ENCODE peak calls at places on chromosomes 4 and X, in nine cellular contexts. X, J, O, B, I, E, M, R and L are unnamed samples.
A peak's percentile ranks its signal among the peaks of the same experiment; 100 is the strongest.

GRCh38 chrX:44506688-44507087 is 36.0 kb downstream of the FUNDC1 start:
- DNase-seq in E (no peak), I (no peak), J (no peak), O (no peak), R (no peak), B (no peak), M (no peak), X (no peak), L (no peak)

GRCh38 chr4:82553020-82553419 is 8.8 kb downstream of the TMEM150C start:
- DNase-seq in R (no peak), E (no peak), X (no peak), M (no peak), B (no peak), O (no peak), I (no peak), J (no peak), L (no peak)

GRCh38 chr4:10889819-10890218 is 205.3 kb upstream of the CLNK start:
- DNase-seq in E (no peak), M (no peak), O (no peak), I (no peak), B (no peak), J (no peak), R (no peak), X (no peak), L (no peak)

GRCh38 chrX:131763674-131764073 is 219.8 kb downstream of the OR13H1 start:
- DNase-seq in O (no peak), E (no peak), M (peak; percentile 85), I (no peak), J (peak; percentile 58), B (peak; percentile 46), X (no peak), R (no peak), L (no peak)

GRCh38 chrX:2311483-2311882 is 189.3 kb downstream of the DHRSX start:
- DNase-seq in J (no peak), X (no peak), R (no peak), M (no peak), B (peak; percentile 27), O (no peak), I (no peak), E (no peak), L (no peak)

GRCh38 chr4:8685831-8686230 is 93.3 kb downstream of the CPZ start:
- DNase-seq in E (no peak), J (no peak), X (no peak), I (no peak), B (no peak), O (no peak), M (no peak), R (no peak), L (no peak)

GRCh38 chr4:12993923-12994322 is 490.2 kb downstream of the RAB28 start:
- DNase-seq in E (no peak), X (no peak), B (no peak), J (no peak), I (no peak), O (no peak), R (no peak), M (no peak), L (no peak)

GRCh38 chr4:168790898-168791297 is 219.2 kb downstream of the CBR4 start:
- DNase-seq in O (no peak), J (no peak), M (no peak), E (no peak), X (no peak), R (no peak), I (no peak), B (no peak), L (no peak)

GRCh38 chr4:138021116-138021820 is 220.9 kb downstream of the SLC7A11 start:
- DNase-seq in J (no peak), B (no peak), O (no peak), M (no peak), R (no peak), X (no peak), I (no peak), E (no peak), L (peak; percentile 22)

GRCh38 chr4:60443796-60444195 is 756.3 kb upstream of the ADGRL3 start:
- DNase-seq in X (no peak), O (no peak), M (no peak), J (no peak), R (no peak), B (no peak), I (no peak), E (no peak), L (no peak)

GRCh38 chr4:88860594-88860993 is 163.0 kb upstream of the NAP1L5 start:
- DNase-seq in O (no peak), B (peak; percentile 50), E (no peak), R (no peak), I (no peak), J (no peak), M (peak; percentile 32), X (no peak), L (no peak)

GRCh38 chr4:40672528-40673522 is 43.2 kb upstream of the RBM47 start:
- DNase-seq in B (peak; percentile 100), M (peak; percentile 99), J (peak; percentile 15), I (peak; percentile 99), E (no peak), X (peak; percentile 97), R (no peak), O (no peak), L (peak; percentile 38)

GRCh38 chr4:184899261-184900134 is 73.7 kb upstream of the ACSL1 start:
- DNase-seq in M (peak; percentile 8), J (peak; percentile 34), X (no peak), I (peak; percentile 29), B (no peak), O (peak; percentile 90), E (no peak), R (no peak), L (peak; percentile 2)

GRCh38 chrX:137194164-137194563 is 160.4 kb upstream of the GPR101 start:
- DNase-seq in B (no peak), R (no peak), E (no peak), J (no peak), O (no peak), X (peak; percentile 1), M (peak; percentile 21), I (peak; percentile 6), L (no peak)

GRCh38 chr4:37890501-37891220 is at the start of gene TBC1D1:
- DNase-seq in O (peak; percentile 91), X (no peak), B (no peak), R (no peak), J (peak; percentile 70), I (peak; percentile 15), M (no peak), E (peak; percentile 15), L (peak; percentile 44)
- TF ChIP-seq CTCF in O (no peak), X (no peak), B (no peak), R (no peak), J (peak; percentile 28), I (no peak), M (no peak), E (no peak), L (no peak)

GRCh38 chr4:108762559-108763225 is at the start of gene ETNPPL:
- DNase-seq in I (peak; percentile 3), M (no peak), X (no peak), B (no peak), R (no peak), E (peak; percentile 1), O (peak; percentile 72), J (peak; percentile 26), L (no peak)
- H3K4me3 ChIP-seq in I (peak within 1 kb of the TSS; percentile 66), M (peak within 1 kb of the TSS; percentile 43), X (peak within 1 kb of the TSS; percentile 46), B (peak within 1 kb of the TSS; percentile 61), R (peak within 1 kb of the TSS; percentile 30), E (peak within 1 kb of the TSS; percentile 63), O (peak within 1 kb of the TSS; percentile 71), J (peak within 1 kb of the TSS; percentile 73), L (peak within 1 kb of the TSS; percentile 52)

GRCh38 chr4:127586922-127587571 is 45.7 kb upstream of the INTU start:
- DNase-seq in O (no peak), M (peak; percentile 39), X (peak; percentile 38), R (no peak), J (no peak), B (peak; percentile 40), E (no peak), I (peak; percentile 51), L (peak; percentile 12)
- TF ChIP-seq CTCF in O (peak; percentile 59), M (peak; percentile 54), X (peak; percentile 82), R (peak; percentile 54), J (peak; percentile 41), B (peak; percentile 65), E (no peak), I (peak; percentile 81), L (peak; percentile 79)

GRCh38 chrX:13285693-13286092 is 34.2 kb downstream of the ATXN3L start:
- DNase-seq in I (no peak), J (no peak), O (no peak), X (no peak), R (no peak), E (no peak), B (no peak), M (no peak), L (no peak)
- H3K4me3 ChIP-seq in I (no peak overlapping the region), J (no peak overlapping the region), O (no peak overlapping the region), X (no peak overlapping the region), R (no peak overlapping the region), E (no peak overlapping the region), B (no peak overlapping the region), M (no peak overlapping the region), L (no peak overlapping the region)

GRCh38 chr4:187470061-187470460 is 525.5 kb upstream of the ZFP42 start:
- DNase-seq in E (no peak), I (no peak), M (no peak), R (no peak), O (no peak), B (no peak), X (no peak), J (no peak), L (no peak)
- TF ChIP-seq CTCF in E (no peak), I (no peak), M (no peak), R (no peak), O (no peak), B (no peak), X (no peak), J (no peak), L (no peak)

GRCh38 chrX:48989483-48989882 is 12.6 kb downstream of the GRIPAP1 start:
- DNase-seq in J (no peak), E (no peak), M (no peak), X (peak; percentile 31), B (no peak), R (no peak), O (no peak), I (peak; percentile 22), L (no peak)
- H3K4me3 ChIP-seq in J (no peak overlapping the region), E (no peak overlapping the region), M (no peak overlapping the region), X (no peak overlapping the region), B (no peak overlapping the region), R (no peak overlapping the region), O (no peak overlapping the region), I (no peak overlapping the region), L (no peak overlapping the region)